ENCODE peak calls at places on chromosomes 7 and 10, in seven cellular contexts. One of them, this sample, is unnamed.

GRCh38 chr10:124222298-124223000 is 129.1 kb upstream of the CHST15 start:
- DNase-seq in progenitor cell of endocrine pancreas: no peak
- DNase-seq in GM13976: peak; percentile 62
- DNase-seq in HS-5: no peak
- DNase-seq in left cardiac atrium: no peak
- DNase-seq in AG08396: no peak
- DNase-seq in WTC11: no peak
- DNase-seq in this sample: no peak

GRCh38 chr10:100022403-100022802 is 12.7 kb upstream of the DNMBP start:
- DNase-seq in progenitor cell of endocrine pancreas: no peak
- DNase-seq in GM13976: no peak
- DNase-seq in HS-5: no peak
- DNase-seq in left cardiac atrium: no peak
- DNase-seq in AG08396: no peak
- DNase-seq in WTC11: no peak
- DNase-seq in this sample: no peak

GRCh38 chr10:103803941-103804340 is 51.4 kb downstream of the SH3PXD2A start:
- DNase-seq in progenitor cell of endocrine pancreas: no peak
- DNase-seq in GM13976: no peak
- DNase-seq in HS-5: no peak
- DNase-seq in left cardiac atrium: no peak
- DNase-seq in AG08396: no peak
- DNase-seq in WTC11: no peak
- DNase-seq in this sample: no peak

GRCh38 chr10:31477584-31477983 is 158.6 kb downstream of the ZEB1 start:
- DNase-seq in progenitor cell of endocrine pancreas: no peak
- DNase-seq in GM13976: no peak
- DNase-seq in HS-5: no peak
- DNase-seq in left cardiac atrium: no peak
- DNase-seq in AG08396: no peak
- DNase-seq in WTC11: no peak
- DNase-seq in this sample: no peak

GRCh38 chr10:44974628-44975431 is 3.8 kb downstream of the DEPP1 start:
- DNase-seq in progenitor cell of endocrine pancreas: peak; percentile 56
- DNase-seq in GM13976: peak; percentile 89
- DNase-seq in HS-5: no peak
- DNase-seq in left cardiac atrium: peak; percentile 80
- DNase-seq in AG08396: peak; percentile 83
- DNase-seq in WTC11: peak; percentile 57
- DNase-seq in this sample: no peak

GRCh38 chr7:148914208-148914777 is 30.2 kb upstream of the EZH2 start:
- DNase-seq in progenitor cell of endocrine pancreas: no peak
- DNase-seq in GM13976: peak; percentile 59
- DNase-seq in HS-5: peak; percentile 24
- DNase-seq in left cardiac atrium: no peak
- DNase-seq in AG08396: peak; percentile 16
- DNase-seq in WTC11: no peak
- DNase-seq in this sample: no peak

GRCh38 chr7:50960621-50961310 is 178.1 kb upstream of the GRB10 start:
- DNase-seq in progenitor cell of endocrine pancreas: no peak
- DNase-seq in GM13976: no peak
- DNase-seq in HS-5: no peak
- DNase-seq in left cardiac atrium: no peak
- DNase-seq in AG08396: no peak
- DNase-seq in WTC11: no peak
- DNase-seq in this sample: no peak

GRCh38 chr10:91880310-91880709 is 29.0 kb downstream of the FGFBP3 start:
- DNase-seq in progenitor cell of endocrine pancreas: no peak
- DNase-seq in GM13976: no peak
- DNase-seq in HS-5: no peak
- DNase-seq in left cardiac atrium: no peak
- DNase-seq in AG08396: peak; percentile 32
- DNase-seq in WTC11: no peak
- DNase-seq in this sample: no peak

GRCh38 chr7:32223721-32224120 is 153.5 kb upstream of the PDE1C start:
- DNase-seq in progenitor cell of endocrine pancreas: no peak
- DNase-seq in GM13976: no peak
- DNase-seq in HS-5: no peak
- DNase-seq in left cardiac atrium: no peak
- DNase-seq in AG08396: no peak
- DNase-seq in WTC11: no peak
- DNase-seq in this sample: no peak

GRCh38 chr7:43211276-43211675 is 98.8 kb downstream of the HECW1 start:
- DNase-seq in progenitor cell of endocrine pancreas: no peak
- DNase-seq in GM13976: no peak
- DNase-seq in HS-5: no peak
- DNase-seq in left cardiac atrium: no peak
- DNase-seq in AG08396: no peak
- DNase-seq in WTC11: no peak
- DNase-seq in this sample: no peak

GRCh38 chr7:1189986-1190772 is 30.2 kb upstream of the ZFAND2A start:
- DNase-seq in progenitor cell of endocrine pancreas: no peak
- DNase-seq in GM13976: no peak
- DNase-seq in HS-5: no peak
- DNase-seq in left cardiac atrium: no peak
- DNase-seq in AG08396: no peak
- DNase-seq in WTC11: no peak
- DNase-seq in this sample: no peak

GRCh38 chr7:157008206-157009169 is 2.0 kb downstream of the MNX1 start:
- DNase-seq in progenitor cell of endocrine pancreas: no peak
- DNase-seq in GM13976: no peak
- DNase-seq in HS-5: no peak
- DNase-seq in left cardiac atrium: no peak
- DNase-seq in AG08396: no peak
- DNase-seq in WTC11: no peak
- DNase-seq in this sample: no peak

GRCh38 chr7:23679898-23680416 is at the start of gene FAM221A:
- DNase-seq in progenitor cell of endocrine pancreas: peak; percentile 76
- DNase-seq in GM13976: peak; percentile 86
- DNase-seq in HS-5: peak; percentile 32
- DNase-seq in left cardiac atrium: peak; percentile 93
- DNase-seq in AG08396: peak; percentile 90
- DNase-seq in WTC11: peak; percentile 94
- DNase-seq in this sample: peak; percentile 21

GRCh38 chr7:46909601-46910051 is 672.3 kb downstream of the TNS3 start:
- DNase-seq in progenitor cell of endocrine pancreas: no peak
- DNase-seq in GM13976: no peak
- DNase-seq in HS-5: peak; percentile 87
- DNase-seq in left cardiac atrium: no peak
- DNase-seq in AG08396: peak; percentile 24
- DNase-seq in WTC11: no peak
- DNase-seq in this sample: peak; percentile 86

GRCh38 chr7:128352138-128352537 is 8.4 kb upstream of the RBM28 start:
- DNase-seq in progenitor cell of endocrine pancreas: peak; percentile 48
- DNase-seq in GM13976: no peak
- DNase-seq in HS-5: no peak
- DNase-seq in left cardiac atrium: peak; percentile 67
- DNase-seq in AG08396: peak; percentile 73
- DNase-seq in WTC11: peak; percentile 88
- DNase-seq in this sample: no peak

GRCh38 chr7:21092923-21093702 is 306.4 kb upstream of the SP8 start:
- DNase-seq in progenitor cell of endocrine pancreas: no peak
- DNase-seq in GM13976: no peak
- DNase-seq in HS-5: no peak
- DNase-seq in left cardiac atrium: no peak
- DNase-seq in AG08396: no peak
- DNase-seq in WTC11: no peak
- DNase-seq in this sample: no peak

GRCh38 chr10:116974442-116975005 is 30.5 kb downstream of the SHTN1 start:
- DNase-seq in progenitor cell of endocrine pancreas: no peak
- DNase-seq in GM13976: no peak
- DNase-seq in HS-5: peak; percentile 89
- DNase-seq in left cardiac atrium: no peak
- DNase-seq in AG08396: peak; percentile 29
- DNase-seq in WTC11: no peak
- DNase-seq in this sample: peak; percentile 37

GRCh38 chr10:3595736-3596135 is 189.3 kb downstream of the KLF6 start:
- DNase-seq in progenitor cell of endocrine pancreas: no peak
- DNase-seq in GM13976: no peak
- DNase-seq in HS-5: no peak
- DNase-seq in left cardiac atrium: no peak
- DNase-seq in AG08396: no peak
- DNase-seq in WTC11: no peak
- DNase-seq in this sample: no peak

GRCh38 chr7:88310950-88311674 is 4.4 kb upstream of the STEAP4 start:
- DNase-seq in progenitor cell of endocrine pancreas: no peak
- DNase-seq in GM13976: no peak
- DNase-seq in HS-5: no peak
- DNase-seq in left cardiac atrium: no peak
- DNase-seq in AG08396: no peak
- DNase-seq in WTC11: no peak
- DNase-seq in this sample: no peak

GRCh38 chr7:137846588-137847417 is at the start of gene DGKI:
- DNase-seq in progenitor cell of endocrine pancreas: peak; percentile 26
- DNase-seq in GM13976: peak; percentile 74
- DNase-seq in HS-5: no peak
- DNase-seq in left cardiac atrium: peak; percentile 26
- DNase-seq in AG08396: peak; percentile 79
- DNase-seq in WTC11: peak; percentile 58
- DNase-seq in this sample: no peak

GRCh38 chr7:2632717-2633537 is 1.1 kb downstream of the TTYH3 start:
- DNase-seq in progenitor cell of endocrine pancreas: no peak
- DNase-seq in GM13976: peak; percentile 66
- DNase-seq in HS-5: no peak
- DNase-seq in left cardiac atrium: peak; percentile 71
- DNase-seq in AG08396: peak; percentile 58
- DNase-seq in WTC11: no peak
- DNase-seq in this sample: no peak

GRCh38 chr7:3897430-3898385 is 596.7 kb downstream of the SDK1 start:
- DNase-seq in progenitor cell of endocrine pancreas: no peak
- DNase-seq in GM13976: peak; percentile 44
- DNase-seq in HS-5: no peak
- DNase-seq in left cardiac atrium: peak; percentile 32
- DNase-seq in AG08396: peak; percentile 13
- DNase-seq in WTC11: peak; percentile 26
- DNase-seq in this sample: peak; percentile 0

GRCh38 chr7:86814980-86815379 is 171.3 kb downstream of the GRM3 start:
- DNase-seq in progenitor cell of endocrine pancreas: no peak
- DNase-seq in GM13976: no peak
- DNase-seq in HS-5: no peak
- DNase-seq in left cardiac atrium: no peak
- DNase-seq in AG08396: no peak
- DNase-seq in WTC11: peak; percentile 22
- DNase-seq in this sample: no peak

GRCh38 chr7:143484059-143484458 is 6.4 kb downstream of the TAS2R41 start:
- DNase-seq in progenitor cell of endocrine pancreas: no peak
- DNase-seq in GM13976: no peak
- DNase-seq in HS-5: no peak
- DNase-seq in left cardiac atrium: no peak
- DNase-seq in AG08396: no peak
- DNase-seq in WTC11: no peak
- DNase-seq in this sample: no peak

GRCh38 chr7:17421941-17422340 is 123.5 kb downstream of the AHR start:
- DNase-seq in progenitor cell of endocrine pancreas: no peak
- DNase-seq in GM13976: no peak
- DNase-seq in HS-5: no peak
- DNase-seq in left cardiac atrium: no peak
- DNase-seq in AG08396: no peak
- DNase-seq in WTC11: no peak
- DNase-seq in this sample: no peak

GRCh38 chr7:3027005-3027404 is 16.7 kb downstream of the CARD11 start:
- DNase-seq in progenitor cell of endocrine pancreas: no peak
- DNase-seq in GM13976: no peak
- DNase-seq in HS-5: no peak
- DNase-seq in left cardiac atrium: no peak
- DNase-seq in AG08396: no peak
- DNase-seq in WTC11: no peak
- DNase-seq in this sample: no peak

GRCh38 chr7:54788664-54789063 is 29.7 kb upstream of the SEC61G start:
- DNase-seq in progenitor cell of endocrine pancreas: no peak
- DNase-seq in GM13976: peak; percentile 61
- DNase-seq in HS-5: peak; percentile 46
- DNase-seq in left cardiac atrium: no peak
- DNase-seq in AG08396: peak; percentile 77
- DNase-seq in WTC11: peak; percentile 40
- DNase-seq in this sample: peak; percentile 47

GRCh38 chr7:84218681-84219080 is 24.1 kb upstream of the SEMA3A start:
- DNase-seq in progenitor cell of endocrine pancreas: no peak
- DNase-seq in GM13976: no peak
- DNase-seq in HS-5: peak; percentile 46
- DNase-seq in left cardiac atrium: no peak
- DNase-seq in AG08396: no peak
- DNase-seq in WTC11: no peak
- DNase-seq in this sample: no peak

GRCh38 chr10:133441780-133442179 is 12.0 kb upstream of the SCART1 start:
- DNase-seq in progenitor cell of endocrine pancreas: no peak
- DNase-seq in GM13976: no peak
- DNase-seq in HS-5: no peak
- DNase-seq in left cardiac atrium: no peak
- DNase-seq in AG08396: no peak
- DNase-seq in WTC11: no peak
- DNase-seq in this sample: no peak

GRCh38 chr7:5204546-5204945 is 14.5 kb downstream of the WIPI2 start:
- DNase-seq in progenitor cell of endocrine pancreas: no peak
- DNase-seq in GM13976: no peak
- DNase-seq in HS-5: no peak
- DNase-seq in left cardiac atrium: no peak
- DNase-seq in AG08396: no peak
- DNase-seq in WTC11: no peak
- DNase-seq in this sample: no peak

GRCh38 chr7:2956526-2957368 is 86.9 kb downstream of the CARD11 start:
- DNase-seq in progenitor cell of endocrine pancreas: no peak
- DNase-seq in GM13976: no peak
- DNase-seq in HS-5: peak; percentile 18
- DNase-seq in left cardiac atrium: no peak
- DNase-seq in AG08396: peak; percentile 34
- DNase-seq in WTC11: peak; percentile 5
- DNase-seq in this sample: peak; percentile 0

GRCh38 chr7:24801910-24802699 is 44.8 kb upstream of the GSDME start:
- DNase-seq in progenitor cell of endocrine pancreas: no peak
- DNase-seq in GM13976: no peak
- DNase-seq in HS-5: no peak
- DNase-seq in left cardiac atrium: no peak
- DNase-seq in AG08396: no peak
- DNase-seq in WTC11: no peak
- DNase-seq in this sample: no peak

GRCh38 chr7:116547347-116547746 is 22.5 kb downstream of the CAV1 start:
- DNase-seq in progenitor cell of endocrine pancreas: no peak
- DNase-seq in GM13976: no peak
- DNase-seq in HS-5: no peak
- DNase-seq in left cardiac atrium: no peak
- DNase-seq in AG08396: peak; percentile 38
- DNase-seq in WTC11: no peak
- DNase-seq in this sample: peak; percentile 88

GRCh38 chr10:43944742-43945730 is 296.4 kb upstream of the ZNF32 start:
- DNase-seq in progenitor cell of endocrine pancreas: no peak
- DNase-seq in GM13976: no peak
- DNase-seq in HS-5: no peak
- DNase-seq in left cardiac atrium: no peak
- DNase-seq in AG08396: no peak
- DNase-seq in WTC11: no peak
- DNase-seq in this sample: no peak

GRCh38 chr10:46520941-46521340 is 35.5 kb downstream of the GPRIN2 start:
- DNase-seq in progenitor cell of endocrine pancreas: no peak
- DNase-seq in GM13976: no peak
- DNase-seq in HS-5: no peak
- DNase-seq in left cardiac atrium: peak; percentile 21
- DNase-seq in AG08396: no peak
- DNase-seq in WTC11: peak; percentile 11
- DNase-seq in this sample: no peak

GRCh38 chr7:116399808-116400207 is 99.7 kb upstream of the CAV2 start:
- DNase-seq in progenitor cell of endocrine pancreas: no peak
- DNase-seq in GM13976: no peak
- DNase-seq in HS-5: peak; percentile 29
- DNase-seq in left cardiac atrium: no peak
- DNase-seq in AG08396: peak; percentile 18
- DNase-seq in WTC11: no peak
- DNase-seq in this sample: peak; percentile 29

GRCh38 chr7:1721047-1721687 is 51.1 kb downstream of the ELFN1 start:
- DNase-seq in progenitor cell of endocrine pancreas: no peak
- DNase-seq in GM13976: no peak
- DNase-seq in HS-5: peak; percentile 4
- DNase-seq in left cardiac atrium: peak; percentile 17
- DNase-seq in AG08396: no peak
- DNase-seq in WTC11: no peak
- DNase-seq in this sample: no peak

GRCh38 chr10:33150904-33151303 is 183.6 kb downstream of the NRP1 start:
- DNase-seq in progenitor cell of endocrine pancreas: no peak
- DNase-seq in GM13976: no peak
- DNase-seq in HS-5: no peak
- DNase-seq in left cardiac atrium: no peak
- DNase-seq in AG08396: no peak
- DNase-seq in WTC11: no peak
- DNase-seq in this sample: no peak